ENCODE peak calls at places on chromosomes 5 and 9, in six cellular contexts. One of them, this sample, is unnamed.

GRCh38 chr9:87545858-87546257 is 48.2 kb downstream of the DAPK1 start:
- DNase-seq in GM04504: no peak
- DNase-seq in stimulated activated CD4-positive, alpha-beta T cell treated with anti-CD3 and anti-CD28 coated beads, Interleukin-15, amount 100 ng/mL, for 1 hour: no peak
- DNase-seq in NCI-H345: no peak
- DNase-seq in breast epithelium: no peak
- DNase-seq in amygdala: no peak
- DNase-seq in this sample: no peak

GRCh38 chr9:136898483-136899100 is 12.3 kb downstream of the TRAF2 start:
- DNase-seq in GM04504: no peak
- DNase-seq in breast epithelium: no peak
- DNase-seq in stimulated activated CD4-positive, alpha-beta T cell treated with anti-CD3 and anti-CD28 coated beads, Interleukin-15, amount 100 ng/mL, for 1 hour: no peak
- DNase-seq in amygdala: no peak
- DNase-seq in NCI-H345: no peak
- DNase-seq in this sample: no peak

GRCh38 chr5:36373527-36374086 is 71.9 kb upstream of the RANBP3L start:
- DNase-seq in stimulated activated CD4-positive, alpha-beta T cell treated with anti-CD3 and anti-CD28 coated beads, Interleukin-15, amount 100 ng/mL, for 1 hour: no peak
- DNase-seq in NCI-H345: no peak
- DNase-seq in breast epithelium: no peak
- DNase-seq in GM04504: no peak
- DNase-seq in amygdala: no peak
- DNase-seq in this sample: peak

GRCh38 chr5:38670878-38671277 is 114.4 kb upstream of the LIFR start:
- DNase-seq in amygdala: no peak
- DNase-seq in NCI-H345: no peak
- DNase-seq in stimulated activated CD4-positive, alpha-beta T cell treated with anti-CD3 and anti-CD28 coated beads, Interleukin-15, amount 100 ng/mL, for 1 hour: no peak
- DNase-seq in GM04504: no peak
- DNase-seq in breast epithelium: no peak
- DNase-seq in this sample: no peak

GRCh38 chr5:102823441-102823874 is 68.4 kb downstream of the PAM start:
- DNase-seq in GM04504: peak
- DNase-seq in amygdala: no peak
- DNase-seq in stimulated activated CD4-positive, alpha-beta T cell treated with anti-CD3 and anti-CD28 coated beads, Interleukin-15, amount 100 ng/mL, for 1 hour: no peak
- DNase-seq in NCI-H345: no peak
- DNase-seq in breast epithelium: no peak
- DNase-seq in this sample: no peak

GRCh38 chr5:163731256-163731655 is 225.8 kb downstream of the MAT2B start:
- DNase-seq in breast epithelium: no peak
- DNase-seq in GM04504: no peak
- DNase-seq in stimulated activated CD4-positive, alpha-beta T cell treated with anti-CD3 and anti-CD28 coated beads, Interleukin-15, amount 100 ng/mL, for 1 hour: no peak
- DNase-seq in amygdala: no peak
- DNase-seq in NCI-H345: no peak
- DNase-seq in this sample: no peak

GRCh38 chr5:134592141-134592746 is 40.4 kb downstream of the SAR1B start:
- DNase-seq in NCI-H345: no peak
- DNase-seq in GM04504: no peak
- DNase-seq in stimulated activated CD4-positive, alpha-beta T cell treated with anti-CD3 and anti-CD28 coated beads, Interleukin-15, amount 100 ng/mL, for 1 hour: no peak
- DNase-seq in breast epithelium: no peak
- DNase-seq in amygdala: no peak
- DNase-seq in this sample: no peak

GRCh38 chr9:99509291-99509826 is 287.3 kb downstream of the SEC61B start:
- DNase-seq in stimulated activated CD4-positive, alpha-beta T cell treated with anti-CD3 and anti-CD28 coated beads, Interleukin-15, amount 100 ng/mL, for 1 hour: no peak
- DNase-seq in NCI-H345: no peak
- DNase-seq in amygdala: no peak
- DNase-seq in GM04504: no peak
- DNase-seq in breast epithelium: no peak
- DNase-seq in this sample: no peak

GRCh38 chr5:101728933-101729332 is 567.2 kb downstream of the SLCO4C1 start:
- DNase-seq in amygdala: no peak
- DNase-seq in NCI-H345: peak
- DNase-seq in breast epithelium: no peak
- DNase-seq in GM04504: no peak
- DNase-seq in stimulated activated CD4-positive, alpha-beta T cell treated with anti-CD3 and anti-CD28 coated beads, Interleukin-15, amount 100 ng/mL, for 1 hour: no peak
- DNase-seq in this sample: peak

GRCh38 chr5:132825824-132826391 is 4.5 kb downstream of the SHROOM1 start:
- DNase-seq in amygdala: no peak
- DNase-seq in NCI-H345: no peak
- DNase-seq in stimulated activated CD4-positive, alpha-beta T cell treated with anti-CD3 and anti-CD28 coated beads, Interleukin-15, amount 100 ng/mL, for 1 hour: no peak
- DNase-seq in breast epithelium: no peak
- DNase-seq in GM04504: no peak
- DNase-seq in this sample: no peak

GRCh38 chr9:72149231-72149975 is at the start of gene GDA:
- DNase-seq in breast epithelium: no peak
- DNase-seq in amygdala: peak
- DNase-seq in NCI-H345: no peak
- DNase-seq in stimulated activated CD4-positive, alpha-beta T cell treated with anti-CD3 and anti-CD28 coated beads, Interleukin-15, amount 100 ng/mL, for 1 hour: no peak
- DNase-seq in GM04504: no peak
- DNase-seq in this sample: no peak

GRCh38 chr5:82388186-82388585 is 110.0 kb upstream of the RPS23 start:
- DNase-seq in NCI-H345: no peak
- DNase-seq in GM04504: no peak
- DNase-seq in amygdala: no peak
- DNase-seq in breast epithelium: no peak
- DNase-seq in stimulated activated CD4-positive, alpha-beta T cell treated with anti-CD3 and anti-CD28 coated beads, Interleukin-15, amount 100 ng/mL, for 1 hour: no peak
- DNase-seq in this sample: no peak

GRCh38 chr9:15401266-15401665 is 21.4 kb upstream of the SNAPC3 start:
- DNase-seq in NCI-H345: no peak
- DNase-seq in breast epithelium: no peak
- DNase-seq in stimulated activated CD4-positive, alpha-beta T cell treated with anti-CD3 and anti-CD28 coated beads, Interleukin-15, amount 100 ng/mL, for 1 hour: no peak
- DNase-seq in GM04504: no peak
- DNase-seq in amygdala: no peak
- DNase-seq in this sample: no peak

GRCh38 chr5:169107316-169107715 is 193.6 kb downstream of the SLIT3 start:
- DNase-seq in GM04504: no peak
- DNase-seq in NCI-H345: no peak
- DNase-seq in breast epithelium: no peak
- DNase-seq in stimulated activated CD4-positive, alpha-beta T cell treated with anti-CD3 and anti-CD28 coated beads, Interleukin-15, amount 100 ng/mL, for 1 hour: no peak
- DNase-seq in amygdala: no peak
- DNase-seq in this sample: no peak

GRCh38 chr5:67880358-67880810 is 335.2 kb upstream of the PIK3R1 start:
- DNase-seq in NCI-H345: no peak
- DNase-seq in breast epithelium: no peak
- DNase-seq in amygdala: no peak
- DNase-seq in GM04504: no peak
- DNase-seq in stimulated activated CD4-positive, alpha-beta T cell treated with anti-CD3 and anti-CD28 coated beads, Interleukin-15, amount 100 ng/mL, for 1 hour: no peak
- DNase-seq in this sample: no peak

GRCh38 chr5:93010037-93010436 is 571.0 kb downstream of the NR2F1-AS1 start:
- DNase-seq in NCI-H345: no peak
- DNase-seq in breast epithelium: no peak
- DNase-seq in amygdala: no peak
- DNase-seq in stimulated activated CD4-positive, alpha-beta T cell treated with anti-CD3 and anti-CD28 coated beads, Interleukin-15, amount 100 ng/mL, for 1 hour: no peak
- DNase-seq in GM04504: no peak
- DNase-seq in this sample: no peak

GRCh38 chr5:93280518-93280917 is 300.5 kb downstream of the NR2F1-AS1 start:
- DNase-seq in GM04504: no peak
- DNase-seq in stimulated activated CD4-positive, alpha-beta T cell treated with anti-CD3 and anti-CD28 coated beads, Interleukin-15, amount 100 ng/mL, for 1 hour: no peak
- DNase-seq in breast epithelium: no peak
- DNase-seq in amygdala: no peak
- DNase-seq in NCI-H345: no peak
- DNase-seq in this sample: no peak

GRCh38 chr5:168184103-168184502 is 107.3 kb upstream of the WWC1 start:
- DNase-seq in amygdala: no peak
- DNase-seq in breast epithelium: no peak
- DNase-seq in GM04504: no peak
- DNase-seq in stimulated activated CD4-positive, alpha-beta T cell treated with anti-CD3 and anti-CD28 coated beads, Interleukin-15, amount 100 ng/mL, for 1 hour: no peak
- DNase-seq in NCI-H345: no peak
- DNase-seq in this sample: no peak

GRCh38 chr9:38127271-38127839 is 58.3 kb upstream of the SHB start:
- DNase-seq in amygdala: no peak
- DNase-seq in stimulated activated CD4-positive, alpha-beta T cell treated with anti-CD3 and anti-CD28 coated beads, Interleukin-15, amount 100 ng/mL, for 1 hour: no peak
- DNase-seq in NCI-H345: peak
- DNase-seq in breast epithelium: no peak
- DNase-seq in GM04504: no peak
- DNase-seq in this sample: peak

GRCh38 chr5:176818391-176819098 is 8.2 kb downstream of the UNC5A start:
- DNase-seq in NCI-H345: no peak
- DNase-seq in GM04504: no peak
- DNase-seq in breast epithelium: no peak
- DNase-seq in amygdala: no peak
- DNase-seq in stimulated activated CD4-positive, alpha-beta T cell treated with anti-CD3 and anti-CD28 coated beads, Interleukin-15, amount 100 ng/mL, for 1 hour: no peak
- DNase-seq in this sample: peak

GRCh38 chr9:137878146-137878941 is 762 bp downstream of the CACNA1B start:
- DNase-seq in NCI-H345: peak
- DNase-seq in stimulated activated CD4-positive, alpha-beta T cell treated with anti-CD3 and anti-CD28 coated beads, Interleukin-15, amount 100 ng/mL, for 1 hour: no peak
- DNase-seq in amygdala: no peak
- DNase-seq in GM04504: no peak
- DNase-seq in breast epithelium: no peak
- DNase-seq in this sample: no peak

GRCh38 chr5:81163641-81164040 is 69.5 kb upstream of the CKMT2 start:
- DNase-seq in amygdala: no peak
- DNase-seq in breast epithelium: no peak
- DNase-seq in GM04504: no peak
- DNase-seq in NCI-H345: no peak
- DNase-seq in stimulated activated CD4-positive, alpha-beta T cell treated with anti-CD3 and anti-CD28 coated beads, Interleukin-15, amount 100 ng/mL, for 1 hour: no peak
- DNase-seq in this sample: no peak

GRCh38 chr5:54556136-54556535 is 38.6 kb downstream of the SNX18 start:
- DNase-seq in NCI-H345: no peak
- DNase-seq in GM04504: no peak
- DNase-seq in amygdala: no peak
- DNase-seq in breast epithelium: no peak
- DNase-seq in stimulated activated CD4-positive, alpha-beta T cell treated with anti-CD3 and anti-CD28 coated beads, Interleukin-15, amount 100 ng/mL, for 1 hour: no peak
- DNase-seq in this sample: no peak

GRCh38 chr9:110919609-110920008 is 118.7 kb downstream of the LPAR1 start:
- DNase-seq in amygdala: no peak
- DNase-seq in stimulated activated CD4-positive, alpha-beta T cell treated with anti-CD3 and anti-CD28 coated beads, Interleukin-15, amount 100 ng/mL, for 1 hour: no peak
- DNase-seq in breast epithelium: no peak
- DNase-seq in GM04504: peak
- DNase-seq in NCI-H345: no peak
- DNase-seq in this sample: peak

GRCh38 chr5:135456238-135457099 is 4.3 kb upstream of the TIFAB start:
- DNase-seq in GM04504: peak
- DNase-seq in stimulated activated CD4-positive, alpha-beta T cell treated with anti-CD3 and anti-CD28 coated beads, Interleukin-15, amount 100 ng/mL, for 1 hour: no peak
- DNase-seq in breast epithelium: no peak
- DNase-seq in NCI-H345: no peak
- DNase-seq in amygdala: no peak
- DNase-seq in this sample: peak

GRCh38 chr5:135356522-135357318 is 42.3 kb downstream of the MACROH2A1 start:
- DNase-seq in breast epithelium: no peak
- DNase-seq in GM04504: peak
- DNase-seq in stimulated activated CD4-positive, alpha-beta T cell treated with anti-CD3 and anti-CD28 coated beads, Interleukin-15, amount 100 ng/mL, for 1 hour: no peak
- DNase-seq in amygdala: no peak
- DNase-seq in NCI-H345: no peak
- DNase-seq in this sample: no peak

GRCh38 chr5:38451372-38451735 is 105.1 kb downstream of the LIFR start:
- DNase-seq in stimulated activated CD4-positive, alpha-beta T cell treated with anti-CD3 and anti-CD28 coated beads, Interleukin-15, amount 100 ng/mL, for 1 hour: no peak
- DNase-seq in amygdala: no peak
- DNase-seq in GM04504: no peak
- DNase-seq in breast epithelium: no peak
- DNase-seq in NCI-H345: no peak
- DNase-seq in this sample: no peak

GRCh38 chr9:108473209-108474112 is 382.3 kb downstream of the ACTL7B start:
- DNase-seq in amygdala: no peak
- DNase-seq in GM04504: no peak
- DNase-seq in NCI-H345: peak
- DNase-seq in breast epithelium: no peak
- DNase-seq in stimulated activated CD4-positive, alpha-beta T cell treated with anti-CD3 and anti-CD28 coated beads, Interleukin-15, amount 100 ng/mL, for 1 hour: no peak
- DNase-seq in this sample: no peak